ENCODE peak calls at places on chromosome 11, in five cellular contexts. One of them, this sample, is unnamed.

GRCh38 chr11:103601230-103601846 is 435.1 kb upstream of the DDI1 start:
- DNase-seq in OCI-LY7: peak; percentile 36
- DNase-seq in IMR-90: peak; percentile 74
- DNase-seq in ovary: no peak
- DNase-seq in cardiac fibroblast: peak; percentile 80
- DNase-seq in this sample: peak; percentile 51

GRCh38 chr11:60868682-60869450 is 1.5 kb downstream of the ZP1 start:
- DNase-seq in OCI-LY7: no peak
- DNase-seq in IMR-90: no peak
- DNase-seq in ovary: no peak
- DNase-seq in cardiac fibroblast: no peak
- DNase-seq in this sample: no peak

GRCh38 chr11:15200696-15201095 is 86.0 kb downstream of the INSC start:
- DNase-seq in OCI-LY7: no peak
- DNase-seq in IMR-90: no peak
- DNase-seq in ovary: no peak
- DNase-seq in cardiac fibroblast: no peak
- DNase-seq in this sample: no peak

GRCh38 chr11:5291207-5291838 is 10.4 kb downstream of the OR51B4 start:
- DNase-seq in OCI-LY7: peak; percentile 18
- DNase-seq in IMR-90: peak; percentile 68
- DNase-seq in ovary: no peak
- DNase-seq in cardiac fibroblast: peak; percentile 70
- DNase-seq in this sample: peak; percentile 61

GRCh38 chr11:118530180-118530682 is 761 bp upstream of the TMEM25 start:
- DNase-seq in OCI-LY7: no peak
- DNase-seq in IMR-90: peak; percentile 5
- DNase-seq in ovary: no peak
- DNase-seq in cardiac fibroblast: no peak
- DNase-seq in this sample: no peak

GRCh38 chr11:86627776-86628455 is 44.5 kb downstream of the ME3 start:
- DNase-seq in OCI-LY7: no peak
- DNase-seq in IMR-90: no peak
- DNase-seq in ovary: peak; percentile 36
- DNase-seq in cardiac fibroblast: no peak
- DNase-seq in this sample: no peak

GRCh38 chr11:108597736-108598355 is 4.3 kb upstream of the EXPH5 start:
- DNase-seq in OCI-LY7: no peak
- DNase-seq in IMR-90: no peak
- DNase-seq in ovary: no peak
- DNase-seq in cardiac fibroblast: no peak
- DNase-seq in this sample: no peak

GRCh38 chr11:125071408-125071807 is 8.3 kb downstream of the SLC37A2 start:
- DNase-seq in OCI-LY7: no peak
- DNase-seq in IMR-90: no peak
- DNase-seq in ovary: peak; percentile 11
- DNase-seq in cardiac fibroblast: no peak
- DNase-seq in this sample: no peak

GRCh38 chr11:134276396-134277175 is 407 bp downstream of the GLB1L3 start:
- DNase-seq in OCI-LY7: no peak
- DNase-seq in IMR-90: no peak
- DNase-seq in ovary: no peak
- DNase-seq in cardiac fibroblast: no peak
- DNase-seq in this sample: no peak

GRCh38 chr11:8258771-8259170 is 4.9 kb downstream of the LMO1 start:
- DNase-seq in OCI-LY7: no peak
- DNase-seq in IMR-90: peak; percentile 26
- DNase-seq in ovary: no peak
- DNase-seq in cardiac fibroblast: peak; percentile 33
- DNase-seq in this sample: no peak

GRCh38 chr11:47856186-47856585 is 8.0 kb upstream of the NUP160 start:
- DNase-seq in OCI-LY7: no peak
- DNase-seq in IMR-90: peak; percentile 58
- DNase-seq in ovary: no peak
- DNase-seq in cardiac fibroblast: no peak
- DNase-seq in this sample: peak; percentile 42

GRCh38 chr11:82080160-82080559 is 653.5 kb downstream of the FAM181B start:
- DNase-seq in OCI-LY7: no peak
- DNase-seq in IMR-90: peak; percentile 0
- DNase-seq in ovary: no peak
- DNase-seq in cardiac fibroblast: peak; percentile 5
- DNase-seq in this sample: no peak

GRCh38 chr11:131759140-131759539 is 388.7 kb downstream of the NTM start:
- DNase-seq in OCI-LY7: no peak
- DNase-seq in IMR-90: no peak
- DNase-seq in ovary: no peak
- DNase-seq in cardiac fibroblast: no peak
- DNase-seq in this sample: no peak

GRCh38 chr11:11510939-11511338 is 110.9 kb downstream of the GALNT18 start:
- DNase-seq in OCI-LY7: no peak
- DNase-seq in IMR-90: peak; percentile 17
- DNase-seq in ovary: no peak
- DNase-seq in cardiac fibroblast: no peak
- DNase-seq in this sample: no peak

GRCh38 chr11:75174781-75175370 is 24.0 kb downstream of the SLCO2B1 start:
- DNase-seq in OCI-LY7: peak; percentile 56
- DNase-seq in IMR-90: peak; percentile 34
- DNase-seq in ovary: peak; percentile 58
- DNase-seq in cardiac fibroblast: peak; percentile 45
- DNase-seq in this sample: peak; percentile 12

DNA sequence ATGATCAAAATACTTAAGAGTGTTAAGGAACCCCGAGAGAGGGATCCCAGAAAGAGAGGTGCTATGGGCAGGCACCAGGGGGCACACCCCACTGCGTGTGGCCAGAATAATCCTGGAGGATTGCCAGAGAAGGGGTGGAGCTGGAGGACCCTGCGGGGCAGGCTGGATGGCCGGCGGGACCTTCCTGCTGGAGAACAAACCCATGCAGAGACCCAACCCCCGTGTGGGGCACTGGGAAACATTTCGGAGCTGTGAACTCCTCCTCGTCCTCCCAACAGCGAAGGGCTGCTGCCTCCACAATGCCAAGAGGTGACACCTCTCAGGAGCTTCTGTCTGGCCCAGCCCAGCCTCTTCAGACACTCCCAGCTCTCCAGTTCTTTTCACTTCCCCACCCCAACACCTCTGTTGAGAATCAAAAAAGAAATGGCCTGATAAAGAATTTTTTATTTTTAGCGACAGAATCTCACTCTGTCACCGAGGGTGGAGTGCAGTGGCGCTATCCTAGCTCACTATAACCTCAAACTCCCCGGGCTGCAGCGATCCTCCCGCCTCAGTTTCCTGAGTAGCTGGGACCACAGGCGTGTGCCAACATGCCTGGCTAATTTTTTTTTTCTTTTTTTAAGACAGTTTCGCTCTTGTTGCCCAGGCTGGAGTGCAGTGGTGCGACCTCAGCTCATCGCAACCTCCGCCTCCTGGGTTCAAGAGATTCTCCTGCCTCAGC is 25.6 kb downstream of the RHOD start:
- DNase-seq in OCI-LY7: no peak
- DNase-seq in IMR-90: no peak
- DNase-seq in ovary: peak; percentile 32
- DNase-seq in cardiac fibroblast: no peak
- DNase-seq in this sample: peak; percentile 39
- H3K4me3 ChIP-seq in OCI-LY7: no peak overlapping the region
- H3K4me3 ChIP-seq in IMR-90: no peak overlapping the region
- H3K4me3 ChIP-seq in ovary: no peak overlapping the region
- H3K4me3 ChIP-seq in cardiac fibroblast: no peak overlapping the region
- H3K4me3 ChIP-seq in this sample: no peak overlapping the region

DNA sequence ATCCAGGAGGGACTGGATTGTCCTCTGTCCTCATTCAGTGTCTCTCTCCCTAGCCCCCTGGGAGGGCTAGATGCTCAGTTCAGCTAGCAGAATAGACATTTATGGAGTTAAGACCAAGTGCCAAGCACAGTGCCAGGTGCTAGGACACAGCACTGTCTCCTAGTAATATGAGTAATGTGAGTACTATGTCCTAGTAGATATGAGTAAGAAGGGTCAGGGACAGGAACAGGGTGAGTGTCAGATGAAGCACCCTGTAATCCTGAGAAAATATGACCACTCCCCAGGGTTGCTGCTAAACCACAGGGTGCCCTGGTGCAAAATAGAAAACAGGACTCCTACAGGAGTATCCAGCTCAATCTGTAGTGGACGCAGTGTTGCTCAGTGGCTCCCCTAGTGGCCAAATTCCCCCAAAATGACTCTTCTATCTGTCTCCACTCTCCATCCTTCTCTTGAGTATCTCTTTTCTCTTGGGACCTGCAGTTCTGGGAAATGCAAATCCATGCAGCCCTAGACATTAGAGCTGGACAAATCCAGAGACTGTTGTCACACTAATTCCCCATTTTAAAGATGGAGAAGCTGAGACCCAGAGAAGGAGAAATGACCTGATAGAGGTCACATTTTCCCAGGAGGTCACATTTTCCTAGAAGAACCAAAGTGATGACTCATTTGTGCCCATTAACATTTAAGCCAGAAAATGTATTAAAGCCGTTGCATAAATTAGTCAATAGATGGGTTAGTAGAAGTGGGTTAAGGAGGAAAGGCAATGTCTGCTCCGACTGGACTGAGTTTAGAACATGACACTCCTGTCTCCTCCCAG is 214.3 kb downstream of the NXPE2 start:
- DNase-seq in OCI-LY7: peak; percentile 17
- DNase-seq in IMR-90: no peak
- DNase-seq in ovary: no peak
- DNase-seq in cardiac fibroblast: no peak
- DNase-seq in this sample: peak; percentile 9
- TF ChIP-seq CTCF in OCI-LY7: peak; percentile 85
- TF ChIP-seq CTCF in IMR-90: no peak
- TF ChIP-seq CTCF in ovary: no peak
- TF ChIP-seq CTCF in cardiac fibroblast: peak; percentile 19
- TF ChIP-seq CTCF in this sample: peak; percentile 65

GRCh38 chr11:66467034-66467659 is 442 bp downstream of the PELI3 start:
- DNase-seq in OCI-LY7: no peak
- DNase-seq in IMR-90: peak; percentile 15
- DNase-seq in ovary: no peak
- DNase-seq in cardiac fibroblast: peak; percentile 13
- DNase-seq in this sample: peak; percentile 28
- H3K4me3 ChIP-seq in OCI-LY7: peak overlapping the region; percentile 69
- H3K4me3 ChIP-seq in IMR-90: peak overlapping the region; percentile 67
- H3K4me3 ChIP-seq in ovary: peak overlapping the region; percentile 70
- H3K4me3 ChIP-seq in cardiac fibroblast: peak overlapping the region; percentile 59
- H3K4me3 ChIP-seq in this sample: peak overlapping the region; percentile 50

DNA sequence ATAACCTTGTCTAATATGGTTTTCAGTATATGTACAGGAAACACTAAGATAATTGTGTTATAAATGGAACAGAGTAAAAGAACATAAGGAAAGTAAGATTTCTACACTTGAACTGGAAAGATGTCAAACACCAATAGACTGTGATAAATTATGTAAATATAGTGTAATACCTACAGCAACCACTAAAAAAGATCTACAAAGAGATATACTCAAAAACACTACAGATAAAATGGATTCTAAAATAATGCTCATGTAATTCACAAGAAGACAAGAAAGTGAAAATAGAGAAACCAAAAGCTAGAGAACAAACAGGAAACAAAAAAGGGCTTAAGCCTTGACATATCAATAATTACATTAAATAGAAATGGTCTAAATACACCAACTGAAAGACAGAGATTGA is 30.9 kb downstream of the DEUP1 start:
- DNase-seq in OCI-LY7: no peak
- DNase-seq in IMR-90: no peak
- DNase-seq in ovary: no peak
- DNase-seq in cardiac fibroblast: no peak
- DNase-seq in this sample: no peak
- TF ChIP-seq CTCF in OCI-LY7: peak; percentile 44
- TF ChIP-seq CTCF in IMR-90: no peak
- TF ChIP-seq CTCF in ovary: no peak
- TF ChIP-seq CTCF in cardiac fibroblast: peak; percentile 8
- TF ChIP-seq CTCF in this sample: no peak

GRCh38 chr11:44361883-44362282 is 51.9 kb upstream of the ALX4 start:
- DNase-seq in OCI-LY7: no peak
- DNase-seq in IMR-90: no peak
- DNase-seq in ovary: no peak
- DNase-seq in cardiac fibroblast: no peak
- DNase-seq in this sample: no peak
- H3K4me3 ChIP-seq in OCI-LY7: no peak overlapping the region
- H3K4me3 ChIP-seq in IMR-90: no peak overlapping the region
- H3K4me3 ChIP-seq in ovary: peak overlapping the region; percentile 12
- H3K4me3 ChIP-seq in cardiac fibroblast: no peak overlapping the region
- H3K4me3 ChIP-seq in this sample: no peak overlapping the region